ENCODE peak calls at places on chromosomes 16 and 17, in five cellular contexts. One of them, this sample, is unnamed.

GRCh38 chr16:27230562-27230991 is 27.3 kb downstream of the KDM8 start:
- DNase-seq in neural progenitor cell: no peak
- DNase-seq in GM23338: peak; percentile 19
- DNase-seq in hepatocyte: no peak
- DNase-seq in PC-3: no peak
- DNase-seq in this sample: peak; percentile 78

GRCh38 chr17:58285422-58285810 is 4.7 kb upstream of the MPO start:
- DNase-seq in neural progenitor cell: no peak
- DNase-seq in PC-3: peak; percentile 34
- DNase-seq in hepatocyte: no peak
- DNase-seq in GM23338: no peak
- DNase-seq in this sample: no peak

GRCh38 chr17:6092923-6093468 is 22.8 kb downstream of the WSCD1 start:
- DNase-seq in hepatocyte: no peak
- DNase-seq in neural progenitor cell: no peak
- DNase-seq in PC-3: no peak
- DNase-seq in GM23338: no peak
- DNase-seq in this sample: no peak

GRCh38 chr16:3829631-3830536 is 50.6 kb downstream of the CREBBP start:
- DNase-seq in PC-3: no peak
- DNase-seq in GM23338: no peak
- DNase-seq in neural progenitor cell: no peak
- DNase-seq in hepatocyte: no peak
- DNase-seq in this sample: no peak

GRCh38 chr17:76238847-76239537 is 1.3 kb downstream of the RNF157 start:
- DNase-seq in hepatocyte: no peak
- DNase-seq in GM23338: peak; percentile 14
- DNase-seq in neural progenitor cell: no peak
- DNase-seq in PC-3: no peak
- DNase-seq in this sample: no peak

GRCh38 chr17:44350733-44351226 is 5.7 kb downstream of the GRN start:
- DNase-seq in GM23338: peak; percentile 85
- DNase-seq in neural progenitor cell: peak; percentile 80
- DNase-seq in hepatocyte: peak; percentile 82
- DNase-seq in PC-3: peak; percentile 78
- DNase-seq in this sample: peak; percentile 64

GRCh38 chr17:72004476-72005331 is 116.1 kb upstream of the SOX9 start:
- DNase-seq in PC-3: no peak
- DNase-seq in GM23338: peak; percentile 10
- DNase-seq in hepatocyte: no peak
- DNase-seq in neural progenitor cell: no peak
- DNase-seq in this sample: no peak

GRCh38 chr16:50121721-50122445 is 31.2 kb upstream of the TENT4B start:
- DNase-seq in GM23338: peak; percentile 41
- DNase-seq in hepatocyte: no peak
- DNase-seq in PC-3: no peak
- DNase-seq in neural progenitor cell: peak; percentile 26
- DNase-seq in this sample: peak; percentile 89

GRCh38 chr17:49360796-49361128 is 1.3 kb downstream of the ZNF652 start:
- DNase-seq in GM23338: no peak
- DNase-seq in neural progenitor cell: peak; percentile 53
- DNase-seq in hepatocyte: peak; percentile 44
- DNase-seq in PC-3: no peak
- DNase-seq in this sample: no peak

GRCh38 chr16:15530085-15530484 is 95.7 kb downstream of the BMERB1 start:
- DNase-seq in neural progenitor cell: no peak
- DNase-seq in GM23338: no peak
- DNase-seq in PC-3: no peak
- DNase-seq in hepatocyte: no peak
- DNase-seq in this sample: no peak

GRCh38 chr16:79595916-79596450 is 4.6 kb downstream of the MAF start:
- DNase-seq in hepatocyte: no peak
- DNase-seq in neural progenitor cell: no peak
- DNase-seq in GM23338: no peak
- DNase-seq in PC-3: no peak
- DNase-seq in this sample: peak; percentile 11

GRCh38 chr17:38868095-38868967 is 1.5 kb upstream of the LASP1 start:
- DNase-seq in hepatocyte: peak; percentile 68
- DNase-seq in GM23338: peak; percentile 74
- DNase-seq in neural progenitor cell: peak; percentile 65
- DNase-seq in PC-3: no peak
- DNase-seq in this sample: peak; percentile 71
- TF ChIP-seq EZH2phosphoT487 in hepatocyte: no peak
- TF ChIP-seq EZH2phosphoT487 in GM23338: no peak
- TF ChIP-seq EZH2phosphoT487 in neural progenitor cell: no peak
- TF ChIP-seq EZH2phosphoT487 in PC-3: no peak
- TF ChIP-seq EZH2phosphoT487 in this sample: no peak

DNA sequence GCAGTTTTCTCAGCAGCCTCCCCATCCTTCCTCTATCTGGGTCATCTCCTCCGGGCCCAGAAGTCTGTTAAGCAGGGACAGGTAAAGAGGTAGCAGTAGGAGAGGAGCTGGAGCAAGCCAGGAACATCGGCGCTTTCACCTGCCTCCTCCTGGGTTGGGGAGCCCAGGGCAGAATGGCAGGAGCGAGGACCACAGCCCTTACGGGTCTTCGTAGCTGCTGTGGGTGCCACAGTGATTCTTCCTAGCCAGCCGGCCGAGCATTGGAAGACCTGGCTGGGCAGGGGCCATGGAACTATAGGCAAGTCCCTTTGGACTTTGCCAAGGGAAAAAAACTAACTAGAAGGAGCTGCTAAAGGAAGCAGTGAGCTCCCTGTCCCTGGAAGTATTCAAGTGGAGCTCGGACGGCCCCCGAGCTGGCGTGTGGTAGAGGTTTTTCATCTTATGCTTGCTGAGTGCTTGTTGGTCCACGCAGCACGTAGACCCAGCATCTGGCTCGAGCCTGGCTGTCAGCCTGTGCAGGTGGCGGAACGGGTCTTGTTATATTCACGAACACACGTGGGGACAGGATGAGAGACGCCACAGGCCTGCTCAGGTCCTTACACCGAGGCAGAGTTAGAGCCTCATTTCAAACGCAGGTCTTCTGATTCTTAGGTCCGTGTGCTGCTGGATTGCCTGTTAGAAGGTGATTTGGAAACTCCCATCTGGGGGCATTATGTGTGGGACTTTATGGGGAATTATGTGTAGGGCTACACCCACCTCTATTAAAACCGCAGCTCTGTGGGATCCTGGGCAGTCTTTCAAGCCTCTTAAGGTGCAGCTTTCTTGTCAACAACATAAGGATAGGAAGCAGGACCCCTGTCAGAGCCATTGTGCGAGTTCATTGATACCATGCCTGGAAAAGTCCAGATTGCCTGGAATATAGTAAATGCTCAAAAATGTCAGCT is 54.8 kb downstream of the OR1D5 start:
- DNase-seq in hepatocyte: no peak
- DNase-seq in neural progenitor cell: no peak
- DNase-seq in GM23338: no peak
- DNase-seq in PC-3: no peak
- DNase-seq in this sample: no peak
- H2AFZ ChIP-seq in hepatocyte: no peak overlapping the region
- H2AFZ ChIP-seq in neural progenitor cell: no peak overlapping the region
- H2AFZ ChIP-seq in GM23338: no peak overlapping the region
- H2AFZ ChIP-seq in PC-3: no peak overlapping the region
- H2AFZ ChIP-seq in this sample: no peak overlapping the region

GRCh38 chr17:30225919-30226553 is 9.5 kb downstream of the SLC6A4 start:
- DNase-seq in GM23338: no peak
- DNase-seq in hepatocyte: peak; percentile 62
- DNase-seq in neural progenitor cell: no peak
- DNase-seq in PC-3: no peak
- DNase-seq in this sample: no peak

GRCh38 chr17:30226878-30227277 is 8.6 kb downstream of the SLC6A4 start:
- DNase-seq in PC-3: no peak
- DNase-seq in neural progenitor cell: no peak
- DNase-seq in GM23338: no peak
- DNase-seq in hepatocyte: peak; percentile 5
- DNase-seq in this sample: no peak

GRCh38 chr17:30222741-30223175 is 12.7 kb downstream of the SLC6A4 start:
- DNase-seq in neural progenitor cell: peak; percentile 67
- DNase-seq in hepatocyte: peak; percentile 43
- DNase-seq in PC-3: no peak
- DNase-seq in GM23338: no peak
- DNase-seq in this sample: no peak

GRCh38 chr17:30225112-30225511 is 10.4 kb downstream of the SLC6A4 start:
- DNase-seq in hepatocyte: no peak
- DNase-seq in neural progenitor cell: no peak
- DNase-seq in GM23338: no peak
- DNase-seq in PC-3: no peak
- DNase-seq in this sample: no peak

GRCh38 chr17:30224419-30224960 is 11.0 kb downstream of the SLC6A4 start:
- DNase-seq in hepatocyte: no peak
- DNase-seq in GM23338: no peak
- DNase-seq in neural progenitor cell: no peak
- DNase-seq in PC-3: no peak
- DNase-seq in this sample: no peak
- H3K27ac ChIP-seq in hepatocyte: no peak overlapping the region
- H3K27ac ChIP-seq in GM23338: no peak overlapping the region
- H3K27ac ChIP-seq in neural progenitor cell: no peak overlapping the region
- H3K27ac ChIP-seq in PC-3: no peak overlapping the region
- H3K27ac ChIP-seq in this sample: no peak overlapping the region

DNA sequence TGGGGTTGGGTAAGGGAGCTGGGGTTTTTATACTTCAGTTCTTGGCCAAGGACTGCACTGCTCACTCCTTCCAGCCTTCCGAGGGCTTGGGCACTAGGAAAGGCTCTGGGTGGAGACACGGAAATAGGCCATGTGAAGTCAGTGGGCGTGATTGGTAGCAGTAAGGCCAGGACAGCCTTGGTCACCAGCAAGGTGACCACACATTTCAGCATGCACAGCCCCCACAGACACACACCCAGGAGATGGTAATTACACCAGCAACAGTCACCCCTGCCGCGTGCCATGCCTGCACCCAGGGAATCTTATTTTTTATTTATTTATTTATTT is 252.5 kb downstream of the SEC14L1 start:
- DNase-seq in PC-3: no peak
- DNase-seq in hepatocyte: no peak
- DNase-seq in GM23338: no peak
- DNase-seq in neural progenitor cell: no peak
- DNase-seq in this sample: no peak
- TF ChIP-seq EZH2phosphoT487 in PC-3: no peak
- TF ChIP-seq EZH2phosphoT487 in hepatocyte: no peak
- TF ChIP-seq EZH2phosphoT487 in GM23338: no peak
- TF ChIP-seq EZH2phosphoT487 in neural progenitor cell: no peak
- TF ChIP-seq EZH2phosphoT487 in this sample: no peak

GRCh38 chr17:47718634-47719405 is 14.2 kb upstream of the TBX21 start:
- DNase-seq in neural progenitor cell: no peak
- DNase-seq in PC-3: no peak
- DNase-seq in hepatocyte: no peak
- DNase-seq in GM23338: no peak
- DNase-seq in this sample: no peak

GRCh38 chr17:47717845-47718621 is 15.0 kb upstream of the TBX21 start:
- DNase-seq in neural progenitor cell: no peak
- DNase-seq in GM23338: no peak
- DNase-seq in hepatocyte: no peak
- DNase-seq in PC-3: peak; percentile 25
- DNase-seq in this sample: no peak

GRCh38 chr17:47715669-47716325 is 17.2 kb upstream of the TBX21 start:
- DNase-seq in hepatocyte: no peak
- DNase-seq in neural progenitor cell: no peak
- DNase-seq in PC-3: no peak
- DNase-seq in GM23338: no peak
- DNase-seq in this sample: no peak

GRCh38 chr17:47716381-47716780 is 16.7 kb upstream of the TBX21 start:
- DNase-seq in hepatocyte: no peak
- DNase-seq in PC-3: no peak
- DNase-seq in GM23338: no peak
- DNase-seq in neural progenitor cell: no peak
- DNase-seq in this sample: no peak

DNA sequence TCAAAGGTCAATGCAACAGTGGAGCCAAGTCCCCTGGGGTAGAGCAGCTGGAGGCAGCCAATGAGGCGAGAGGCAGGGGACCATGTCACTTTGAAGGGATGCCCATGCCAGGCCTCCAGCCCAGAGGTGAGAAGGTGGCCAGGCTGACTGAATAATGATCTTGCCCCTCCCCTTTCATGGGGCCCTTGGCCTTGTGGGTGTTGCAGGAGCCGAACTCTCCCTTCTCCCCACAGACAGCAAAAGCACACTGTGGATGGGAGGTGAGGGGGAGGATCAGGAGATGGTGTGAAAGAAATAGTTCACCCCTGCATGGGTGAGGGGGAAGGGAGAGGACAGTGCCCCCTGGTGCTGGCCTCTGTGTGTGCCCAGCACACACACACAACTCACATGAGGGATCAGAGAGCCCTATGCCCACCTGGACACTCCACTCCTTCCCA is 15.8 kb upstream of the TBX21 start:
- DNase-seq in GM23338: peak; percentile 37
- DNase-seq in PC-3: no peak
- DNase-seq in hepatocyte: no peak
- DNase-seq in neural progenitor cell: no peak
- DNase-seq in this sample: no peak
- H2AFZ ChIP-seq in GM23338: no peak overlapping the region
- H2AFZ ChIP-seq in PC-3: no peak overlapping the region
- H2AFZ ChIP-seq in hepatocyte: no peak overlapping the region
- H2AFZ ChIP-seq in neural progenitor cell: no peak overlapping the region
- H2AFZ ChIP-seq in this sample: no peak overlapping the region

This sample was measured in MM.1S.